ENCODE peak calls at places on chromosomes 7 and 10, in six cellular contexts. Q is esophagus squamous epithelium, P is brain microvascular endothelial cell, H is nucleus accumbens, E is fibroblast of pulmonary artery, T is OCI-LY7. V is an unnamed sample.

GRCh38 chr10:32413513-32413912 is 32.4 kb upstream of the CCDC7 start:
- DNase-seq in T (no peak), H (no peak), E (peak), P (peak), Q (no peak), V (no peak)

GRCh38 chr10:97687785-97688781 is 1.0 kb upstream of the AVPI1 start:
- DNase-seq in H (no peak), Q (no peak), E (peak), T (no peak), P (peak), V (no peak)

GRCh38 chr7:151714201-151714600 is 162.7 kb downstream of the PRKAG2 start:
- DNase-seq in E (no peak), H (no peak), Q (no peak), T (no peak), P (no peak), V (no peak)

GRCh38 chr7:18119985-18120384 is 92.3 kb upstream of the PRPS1L1 start:
- DNase-seq in Q (no peak), T (no peak), E (peak), H (no peak), P (peak), V (no peak)

GRCh38 chr7:155796381-155797261 is 15.6 kb downstream of the SHH start:
- DNase-seq in T (peak), E (peak), P (peak), Q (no peak), H (peak), V (no peak)

GRCh38 chr10:71921319-71922027 is 42.7 kb upstream of the CHST3 start:
- DNase-seq in Q (no peak), E (peak), H (peak), T (no peak), P (no peak), V (peak)

GRCh38 chr10:14659626-14660196 is 115.0 kb downstream of the FAM107B start:
- DNase-seq in Q (no peak), H (no peak), T (peak), P (no peak), E (no peak), V (no peak)

GRCh38 chr10:88372051-88372450 is 211.1 kb downstream of the RNLS start:
- DNase-seq in T (no peak), H (no peak), E (no peak), Q (no peak), P (no peak), V (no peak)

V was measured in cerebellar nuclear complex.